ENCODE peak calls at places on chromosomes 7 and 10, in nine cellular contexts. S, D, N, O, Z, I, E, M and V are unnamed samples.

GRCh38 chr7:100407285-100408180 is 21.0 kb downstream of the ZCWPW1 start:
- DNase-seq in Z (peak; percentile 35), S (no peak), D (no peak), I (no peak), M (no peak), O (no peak), E (peak; percentile 44), N (no peak), V (peak; percentile 72)

GRCh38 chr7:51256244-51256781 is 60.3 kb downstream of the COBL start:
- DNase-seq in N (no peak), S (peak; percentile 41), D (no peak), Z (no peak), E (no peak), O (no peak), M (no peak), I (no peak), V (no peak)

GRCh38 chr10:102672822-102673200 is 28.5 kb downstream of the TRIM8 start:
- DNase-seq in N (no peak), S (no peak), E (no peak), Z (no peak), D (no peak), M (no peak), O (no peak), I (no peak), V (no peak)

GRCh38 chr7:97639036-97639435 is 92.8 kb upstream of the TAC1 start:
- DNase-seq in I (no peak), Z (no peak), O (no peak), N (no peak), M (no peak), S (no peak), E (no peak), D (no peak), V (no peak)

GRCh38 chr10:128843972-128844371 is 623.1 kb upstream of the MGMT start:
- DNase-seq in E (no peak), D (peak; percentile 16), S (no peak), M (no peak), I (no peak), O (no peak), Z (no peak), N (peak; percentile 49), V (no peak)

GRCh38 chr10:43595739-43596298 is 10.4 kb upstream of the ZNF485 start:
- DNase-seq in O (no peak), S (no peak), N (no peak), E (no peak), M (no peak), Z (no peak), I (no peak), D (no peak), V (no peak)

GRCh38 chr10:17665742-17666141 is 21.8 kb downstream of the STAM start:
- DNase-seq in O (no peak), I (no peak), D (no peak), N (no peak), S (no peak), E (no peak), M (no peak), Z (no peak), V (no peak)

GRCh38 chr10:94571528-94571927 is 25.9 kb downstream of the HELLS start:
- DNase-seq in D (no peak), S (no peak), Z (no peak), O (no peak), E (no peak), N (no peak), I (no peak), M (no peak), V (no peak)

GRCh38 chr7:47091141-47091540 is 490.8 kb downstream of the TNS3 start:
- DNase-seq in E (no peak), I (no peak), N (no peak), M (no peak), S (no peak), D (no peak), O (no peak), Z (no peak), V (no peak)

GRCh38 chr10:7886056-7886455 is 67.8 kb downstream of the TAF3 start:
- DNase-seq in I (no peak), Z (no peak), S (no peak), D (no peak), E (no peak), M (no peak), O (no peak), N (no peak), V (peak; percentile 49)

GRCh38 chr7:52911326-52911725 is 124.1 kb upstream of the POM121L12 start:
- DNase-seq in O (no peak), N (no peak), M (no peak), S (no peak), I (no peak), Z (no peak), D (no peak), E (no peak), V (no peak)

GRCh38 chr7:98840604-98841508 is 29.0 kb downstream of the TMEM130 start:
- DNase-seq in O (no peak), S (no peak), N (no peak), D (no peak), I (no peak), E (no peak), Z (no peak), M (no peak), V (no peak)